ENCODE peak calls at places on chromosomes 6 and 20, in seven cellular contexts. R is trophoblast cell, A is neuronal stem cell, J is H9, M is mesendoderm, K is mesenchymal stem cell, S is H1. E is an unnamed sample.

GRCh38 chr6:111564482-111564945 is 41.2 kb downstream of the TRAF3IP2 start:
- DNase-seq in A (no peak), R (no peak), K (peak), M (no peak), J (no peak), S (no peak), E (peak)

GRCh38 chr6:125301435-125302391 is at the start of gene HDDC2:
- DNase-seq in R (peak), J (peak), A (peak), M (peak), K (peak), S (no peak), E (peak)

GRCh38 chr6:162572240-162572639 is 155.3 kb downstream of the PRKN start:
- DNase-seq in M (no peak), J (no peak), R (no peak), K (no peak), S (no peak), A (no peak), E (no peak)

GRCh38 chr6:27753668-27754407 is 158.4 kb downstream of the OR2B2 start:
- DNase-seq in S (peak), A (peak), K (peak), R (peak), J (peak), M (peak), E (peak)

GRCh38 chr6:37517411-37517812 is 17.7 kb upstream of the CCDC167 start:
- DNase-seq in R (no peak), J (no peak), S (no peak), K (no peak), M (no peak), A (no peak), E (no peak)

GRCh38 chr20:51220293-51220706 is 197.4 kb upstream of the KCNG1 start:
- DNase-seq in A (no peak), J (peak), M (peak), S (no peak), R (peak), K (no peak), E (no peak)

GRCh38 chr6:29552512-29553051 is 7.0 kb downstream of the UBD start:
- DNase-seq in K (peak), R (peak), A (no peak), J (no peak), S (no peak), M (peak), E (peak)

GRCh38 chr6:2979819-2980464 is 8.6 kb upstream of the SERPINB6 start:
- DNase-seq in K (no peak), A (no peak), R (peak), M (peak), J (no peak), S (no peak), E (no peak)

GRCh38 chr6:168083142-168083885 is 4.3 kb upstream of the FRMD1 start:
- DNase-seq in S (no peak), M (no peak), K (no peak), A (no peak), J (no peak), R (no peak), E (no peak)

GRCh38 chr6:32837651-32838113 is 857 bp downstream of the TAP2 start:
- DNase-seq in K (no peak), M (peak), R (peak), J (no peak), S (no peak), A (no peak), E (no peak)

GRCh38 chr6:22737331-22737730 is 168.0 kb downstream of the HDGFL1 start:
- DNase-seq in M (peak), R (peak), K (peak), S (peak), A (peak), J (peak), E (peak)

GRCh38 chr6:50816115-50816675 is 2.5 kb upstream of the TFAP2B start:
- DNase-seq in S (no peak), M (peak), R (peak), K (peak), A (peak), J (peak), E (peak)

GRCh38 chr6:168280020-168280898 is 39.3 kb downstream of the DACT2 start:
- DNase-seq in S (no peak), J (no peak), M (no peak), K (no peak), R (no peak), A (no peak), E (no peak)

GRCh38 chr6:99151634-99152344 is 197.7 kb downstream of the FAXC start:
- DNase-seq in K (peak), R (peak), A (peak), J (peak), M (peak), S (peak), E (peak)

GRCh38 chr20:43916073-43916874 is 1.6 kb downstream of the TOX2 start:
- DNase-seq in R (no peak), A (no peak), M (peak), J (no peak), K (peak), S (no peak), E (no peak)

GRCh38 chr20:57500235-57500634 is 24.7 kb downstream of the CTCFL start:
- DNase-seq in A (no peak), R (no peak), M (no peak), J (no peak), K (no peak), S (no peak), E (no peak)

GRCh38 chr20:63534831-63535651 is 2.1 kb downstream of the PTK6 start:
- DNase-seq in A (no peak), J (no peak), K (no peak), S (no peak), R (no peak), M (no peak), E (no peak)

GRCh38 chr6:25270559-25270958 is 8.6 kb upstream of the CARMIL1 start:
- DNase-seq in S (no peak), K (no peak), R (no peak), M (no peak), A (no peak), J (no peak), E (no peak)

GRCh38 chr6:111950661-111951426 is 77.6 kb upstream of the FYN start:
- DNase-seq in A (no peak), J (no peak), K (no peak), R (no peak), M (no peak), S (no peak), E (peak)

GRCh38 chr20:6122111-6122872 is 538 bp downstream of the FERMT1 start:
- DNase-seq in M (peak), A (no peak), J (peak), K (peak), R (peak), S (no peak), E (peak)

GRCh38 chr6:169263836-169264608 is 10.4 kb upstream of the THBS2 start:
- DNase-seq in M (no peak), J (no peak), K (no peak), A (no peak), S (no peak), R (peak), E (peak)

GRCh38 chr20:37816726-37817125 is 86.2 kb upstream of the VSTM2L start:
- DNase-seq in S (no peak), A (no peak), M (no peak), J (no peak), R (no peak), K (no peak), E (peak)
- H3K18ac ChIP-seq in S (no peak), A (no peak), M (no peak), J (peak), R (no peak), K (no peak), E (no peak)

DNA sequence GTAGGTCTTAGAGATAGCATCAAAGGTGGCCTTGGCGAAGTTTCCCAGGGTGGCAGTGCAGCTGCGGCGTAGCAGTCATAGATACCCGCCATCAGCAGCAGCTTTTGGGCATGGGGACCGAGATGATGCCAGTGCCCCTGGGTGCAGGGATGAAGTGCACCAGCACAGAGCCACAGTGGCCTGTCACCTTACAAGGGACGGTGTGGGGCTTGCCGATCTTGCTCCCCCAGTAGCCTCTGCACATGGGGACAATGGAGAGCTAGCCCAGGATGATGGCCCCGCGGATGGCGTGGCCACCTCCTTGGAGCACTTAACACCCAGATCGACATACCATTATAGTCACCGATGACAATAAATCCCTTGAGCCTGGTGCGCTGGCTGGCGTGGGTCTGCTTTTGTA is 195.5 kb downstream of the ZMYND8 start:
- DNase-seq in K (no peak), R (no peak), A (no peak), M (no peak), S (no peak), J (no peak), E (no peak)
- H2BK120ac ChIP-seq in K (no peak), R (no peak), A (no peak), M (no peak), S (no peak), J (no peak), E (no peak)

GRCh38 chr6:31732029-31732428 is 2.9 kb upstream of the DDAH2 start:
- DNase-seq in S (no peak), R (no peak), M (no peak), J (no peak), K (no peak), A (no peak), E (no peak)
- H3K18ac ChIP-seq in S (no peak), R (no peak), M (no peak), J (no peak), K (no peak), A (no peak), E (no peak)

GRCh38 chr6:62390413-62390812 is 104.4 kb upstream of the KHDRBS2 start:
- DNase-seq in S (no peak), A (no peak), J (no peak), K (no peak), M (no peak), R (no peak), E (no peak)
- H2BK120ac ChIP-seq in S (no peak), A (no peak), J (no peak), K (no peak), M (no peak), R (no peak), E (no peak)

GRCh38 chr20:45910670-45911485 is 1.1 kb downstream of the PLTP start:
- DNase-seq in A (peak), M (peak), K (peak), J (peak), S (peak), R (peak), E (peak)

GRCh38 chr20:45912344-45912682 is 358 bp upstream of the PLTP start:
- DNase-seq in J (no peak), K (no peak), M (no peak), R (no peak), A (no peak), S (no peak), E (no peak)

GRCh38 chr20:45913105-45913504 is 1.1 kb upstream of the PLTP start:
- DNase-seq in A (no peak), M (no peak), S (no peak), J (no peak), K (no peak), R (no peak), E (peak)

GRCh38 chr20:45909817-45910669 is 1.9 kb downstream of the PLTP start:
- DNase-seq in M (no peak), R (no peak), K (no peak), S (no peak), A (no peak), J (no peak), E (no peak)

GRCh38 chr20:45911486-45912343 is at the start of gene PLTP:
- DNase-seq in M (peak), R (no peak), J (peak), K (peak), A (peak), S (no peak), E (peak)
- H3K18ac ChIP-seq in M (no peak), R (peak), J (peak), K (peak), A (peak), S (peak), E (peak)

GRCh38 chr20:36819662-36820061 is 46.1 kb upstream of the DSN1 start:
- DNase-seq in A (no peak), R (no peak), S (no peak), M (peak), K (no peak), J (no peak), E (no peak)
- H2BK120ac ChIP-seq in A (no peak), R (no peak), S (no peak), M (no peak), K (no peak), J (no peak), E (no peak)

GRCh38 chr20:32941155-32941885 is 62.9 kb downstream of the SUN5 start:
- DNase-seq in R (no peak), M (no peak), J (no peak), K (no peak), A (no peak), S (no peak), E (no peak)
- H3K18ac ChIP-seq in R (no peak), M (no peak), J (no peak), K (no peak), A (no peak), S (no peak), E (no peak)